ENCODE peak calls at places on chromosomes 4 and X, in eight cellular contexts. L, O, D, Q, T, H, U and C are unnamed samples.

GRCh38 chr4:112077743-112078142 is 67.5 kb upstream of the FAM241A start:
- DNase-seq in T (no peak), D (no peak), L (no peak), U (no peak), Q (no peak), O (no peak), H (no peak), C (no peak)

GRCh38 chrX:137945470-137945869 is 379.5 kb downstream of the ZIC3 start:
- DNase-seq in H (no peak), D (no peak), T (peak), L (no peak), U (no peak), Q (no peak), O (no peak), C (no peak)

GRCh38 chr4:103915224-103915869 is 195.6 kb upstream of the TACR3 start:
- DNase-seq in L (no peak), H (peak), O (peak), Q (peak), U (no peak), T (peak), D (peak), C (peak)

GRCh38 chrX:68794486-68794885 is 34.3 kb upstream of the EFNB1 start:
- DNase-seq in Q (no peak), H (no peak), O (no peak), L (no peak), T (no peak), U (no peak), D (no peak), C (no peak)

GRCh38 chr4:124684301-124684700 is 28.2 kb downstream of the ANKRD50 start:
- DNase-seq in T (no peak), D (no peak), O (peak), Q (no peak), L (no peak), U (no peak), H (no peak), C (no peak)

GRCh38 chrX:150482537-150483217 is 85.7 kb upstream of the MTM1 start:
- DNase-seq in U (peak), O (peak), Q (no peak), L (no peak), H (peak), D (peak), T (no peak), C (no peak)

GRCh38 chr4:2025817-2026216 is 17.0 kb upstream of the NELFA start:
- DNase-seq in T (no peak), O (no peak), U (no peak), L (no peak), Q (no peak), H (no peak), D (no peak), C (no peak)

GRCh38 chr4:73836373-73837269 is at the start of gene CXCL6:
- DNase-seq in T (peak), L (peak), U (no peak), D (no peak), O (peak), Q (no peak), H (peak), C (no peak)

GRCh38 chr4:189355590-189355989 is 585.1 kb upstream of the FRG1 start:
- DNase-seq in L (no peak), Q (no peak), T (no peak), D (no peak), O (no peak), U (no peak), H (no peak), C (no peak)

GRCh38 chr4:14583331-14583730 is 418.9 kb upstream of the CPEB2 start:
- DNase-seq in Q (no peak), H (no peak), T (no peak), U (no peak), L (no peak), D (no peak), O (no peak), C (no peak)

GRCh38 chr4:153513596-153513995 is 47.4 kb downstream of the TMEM131L start:
- DNase-seq in L (no peak), D (peak), H (peak), T (no peak), U (no peak), O (peak), Q (no peak), C (no peak)

GRCh38 chr4:102869569-102870227 is 906 bp downstream of the CISD2 start:
- DNase-seq in L (no peak), Q (no peak), D (no peak), T (peak), U (no peak), H (no peak), O (no peak), C (no peak)

GRCh38 chr4:87326460-87326859 is 3.8 kb upstream of the HSD17B13 start:
- DNase-seq in D (no peak), U (no peak), H (no peak), T (peak), Q (peak), O (no peak), L (no peak), C (no peak)

GRCh38 chrX:39730671-39731389 is 366.9 kb downstream of the BCOR start:
- DNase-seq in U (peak), O (peak), Q (no peak), H (peak), D (peak), T (peak), L (peak), C (peak)

GRCh38 chrX:132490086-132490419 is 1.2 kb upstream of the MBNL3 start:
- DNase-seq in Q (peak), T (peak), L (no peak), U (no peak), O (no peak), D (no peak), H (no peak), C (peak)

GRCh38 chrX:48107717-48108116 is 22.7 kb upstream of the SPACA5B start:
- DNase-seq in T (no peak), H (no peak), O (no peak), D (no peak), Q (no peak), L (no peak), U (no peak), C (no peak)

GRCh38 chr4:158667651-158668198 is 4.0 kb downstream of the C4orf46 start:
- DNase-seq in L (no peak), Q (no peak), O (peak), U (no peak), D (peak), T (peak), H (peak), C (no peak)

GRCh38 chrX:123731258-123731986 is 1.4 kb downstream of the THOC2 start:
- DNase-seq in H (peak), O (peak), D (peak), T (peak), L (no peak), Q (no peak), U (peak), C (no peak)